ENCODE peak calls at places on chromosomes 12 and 14, in four cellular contexts. Q, M, Z and J are unnamed samples.

GRCh38 chr12:113418213-113418879 is 3.8 kb upstream of the SDSL start:
- DNase-seq in Q (no peak), M (no peak), Z (no peak), J (no peak)

GRCh38 chr14:52531481-52531880 is 20.8 kb downstream of the TXNDC16 start:
- DNase-seq in Q (no peak), M (no peak), Z (no peak), J (no peak)

GRCh38 chr14:99566009-99566389 is 38.0 kb downstream of the CCDC85C start:
- DNase-seq in Q (no peak), M (no peak), Z (no peak), J (no peak)

GRCh38 chr12:128205758-128206157 is 61.2 kb upstream of the TMEM132C start:
- DNase-seq in Q (no peak), M (no peak), Z (no peak), J (no peak)

GRCh38 chr12:47935196-47935595 is 28.2 kb upstream of the TMEM106C start:
- DNase-seq in Q (no peak), M (no peak), Z (no peak), J (no peak)

GRCh38 chr12:1804545-1805332 is 15.6 kb upstream of the LRTM2 start:
- DNase-seq in Q (peak), M (peak), Z (peak), J (peak)

GRCh38 chr12:92503977-92504966 is 198.5 kb upstream of the PLEKHG7 start:
- DNase-seq in Q (no peak), M (no peak), Z (no peak), J (no peak)

GRCh38 chr12:118747771-118748170 is 233.6 kb upstream of the SRRM4 start:
- DNase-seq in Q (no peak), M (no peak), Z (no peak), J (no peak)

GRCh38 chr14:45715946-45716345 is 462.9 kb upstream of the MIS18BP1 start:
- DNase-seq in Q (no peak), M (no peak), Z (no peak), J (no peak)

GRCh38 chr14:101022916-101023435 is 119.5 kb upstream of the RTL1 start:
- DNase-seq in Q (no peak), M (no peak), Z (no peak), J (no peak)

GRCh38 chr14:69987416-69988144 is 108.4 kb downstream of the SMOC1 start:
- DNase-seq in Q (no peak), M (no peak), Z (no peak), J (no peak)

GRCh38 chr12:93753838-93754429 is 76.8 kb downstream of the CRADD start:
- DNase-seq in Q (no peak), M (no peak), Z (no peak), J (no peak)
- TF ChIP-seq TAF1 in Q (no peak), M (no peak), Z (no peak), J (no peak)

GRCh38 chr12:55931780-55932545 is 1.0 kb downstream of the DGKA start:
- DNase-seq in Q (peak), M (no peak), Z (no peak), J (no peak)
- TF ChIP-seq POLR2A in Q (no peak), M (peak), Z (no peak), J (no peak)

DNA sequence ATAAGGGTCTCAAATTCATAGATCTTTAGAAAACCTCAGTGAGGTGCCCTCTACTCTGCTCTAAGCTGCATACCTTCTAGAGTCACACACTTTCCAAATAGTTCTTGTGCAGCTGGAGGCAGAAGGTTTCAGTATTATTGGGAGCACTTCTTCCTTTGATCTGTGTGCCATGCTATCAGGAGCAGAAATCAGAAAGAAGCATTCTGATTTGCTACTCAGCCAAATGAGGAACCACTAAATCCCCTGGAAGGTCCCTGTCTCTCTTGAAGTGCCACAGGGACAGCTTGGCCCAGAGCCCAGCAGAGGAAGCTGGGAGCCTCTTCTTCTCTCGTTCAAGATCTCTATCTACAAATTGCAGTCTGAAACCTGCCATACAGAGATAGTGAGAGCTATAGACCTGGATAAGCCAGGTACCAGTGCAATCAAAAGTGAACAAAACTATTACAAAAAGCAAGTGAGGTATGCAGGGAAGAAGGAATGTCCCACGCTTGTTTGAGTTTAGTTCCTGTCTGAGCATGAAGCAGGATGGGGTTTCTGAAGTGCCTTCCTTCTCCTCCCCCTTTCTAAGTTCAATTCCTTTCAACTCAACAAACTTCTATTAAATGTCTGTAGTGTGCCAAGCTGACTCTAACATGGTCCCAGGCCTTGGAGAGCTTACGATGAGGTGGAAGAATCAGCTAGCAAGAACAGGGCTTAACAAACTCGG is 100.9 kb upstream of the PARP11 start:
- DNase-seq in Q (no peak), M (no peak), Z (no peak), J (no peak)
- TF ChIP-seq TAF1 in Q (no peak), M (no peak), Z (no peak), J (no peak)

GRCh38 chr12:121325922-121326396 is 26.3 kb downstream of the ANAPC5 start:
- DNase-seq in Q (no peak), M (no peak), Z (no peak), J (no peak)
- TF ChIP-seq POLR2A in Q (no peak), M (no peak), Z (no peak), J (no peak)

GRCh38 chr14:33589334-33589733 is 361.5 kb downstream of the EGLN3 start:
- DNase-seq in Q (no peak), M (no peak), Z (no peak), J (no peak)

GRCh38 chr14:33590891-33591630 is 359.8 kb downstream of the EGLN3 start:
- DNase-seq in Q (no peak), M (no peak), Z (no peak), J (no peak)

GRCh38 chr14:33596211-33597080 is 354.4 kb downstream of the EGLN3 start:
- DNase-seq in Q (no peak), M (no peak), Z (no peak), J (no peak)

GRCh38 chr14:33588771-33589170 is 362.1 kb downstream of the EGLN3 start:
- DNase-seq in Q (no peak), M (no peak), Z (no peak), J (no peak)

DNA sequence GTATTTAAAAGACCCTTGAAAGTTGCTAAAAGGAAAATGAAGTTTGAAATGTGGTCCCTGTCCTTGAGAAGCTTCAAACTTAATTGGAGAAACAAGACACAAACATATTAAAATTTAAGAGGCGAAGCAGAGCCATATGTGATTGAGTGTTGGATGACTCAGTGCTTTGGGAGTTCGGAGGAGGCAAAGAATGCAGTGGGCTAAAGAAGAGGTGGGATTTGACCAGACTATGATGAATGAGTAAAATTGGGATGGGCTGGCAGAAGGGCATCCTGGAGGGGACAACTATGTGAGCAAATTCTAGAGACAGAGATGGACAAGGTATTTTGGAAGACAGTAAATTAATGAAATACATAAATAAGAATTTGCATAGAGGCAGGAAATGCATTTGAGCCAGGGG is 358.6 kb downstream of the EGLN3 start:
- DNase-seq in Q (no peak), M (no peak), Z (no peak), J (no peak)
- TF ChIP-seq TAF1 in Q (no peak), M (no peak), Z (no peak), J (no peak)

GRCh38 chr14:21398901-21399300 is 15.1 kb upstream of the SUPT16H start:
- DNase-seq in Q (no peak), M (no peak), Z (no peak), J (no peak)
- TF ChIP-seq POLR2A in Q (no peak), M (no peak), Z (no peak), J (no peak)

GRCh38 chr12:110312581-110313360 is 31.7 kb downstream of the ATP2A2 start:
- DNase-seq in Q (no peak), M (no peak), Z (no peak), J (no peak)
- TF ChIP-seq TAF1 in Q (no peak), M (no peak), Z (no peak), J (no peak)

GRCh38 chr14:24160850-24161804 is at the start of gene IRF9:
- DNase-seq in Q (peak), M (peak), Z (peak), J (peak)
- TF ChIP-seq POLR2A in Q (peak), M (peak), Z (peak), J (peak)

GRCh38 chr14:27056586-27056985 is 458.8 kb upstream of the NOVA1 start:
- DNase-seq in Q (no peak), M (no peak), Z (no peak), J (no peak)
- TF ChIP-seq TAF1 in Q (no peak), M (no peak), Z (no peak), J (no peak)